ENCODE peak calls at places on chromosomes 12 and 14, in four cellular contexts. X, O, L and I are unnamed samples.

GRCh38 chr12:116319851-116320621 is 42.5 kb upstream of the MED13L start:
- DNase-seq in L (no peak), O (peak; percentile 72), X (peak; percentile 78), I (peak; percentile 24)

GRCh38 chr14:43418314-43418713 is 1088.8 kb downstream of the FSCB start:
- DNase-seq in L (no peak), X (no peak), O (no peak), I (no peak)

GRCh38 chr12:122835693-122836026 is 403 bp downstream of the HIP1R start:
- DNase-seq in L (no peak), O (no peak), X (no peak), I (peak; percentile 43)

GRCh38 chr14:26729851-26730250 is 132.0 kb upstream of the NOVA1 start:
- DNase-seq in X (no peak), O (no peak), L (no peak), I (no peak)

GRCh38 chr12:89947437-89948265 is 239.0 kb upstream of the ATP2B1 start:
- DNase-seq in O (peak; percentile 96), X (no peak), L (no peak), I (no peak)

GRCh38 chr12:103800252-103800771 is 40.7 kb downstream of the NT5DC3 start:
- DNase-seq in L (peak; percentile 50), O (peak; percentile 85), X (peak; percentile 77), I (peak; percentile 66)

GRCh38 chr14:61690039-61690438 is 5.3 kb upstream of the HIF1A start:
- DNase-seq in L (no peak), O (no peak), X (no peak), I (no peak)

GRCh38 chr12:97767347-97767746 is 304.7 kb downstream of the RMST start:
- DNase-seq in O (no peak), X (no peak), L (no peak), I (no peak)

GRCh38 chr14:81268016-81268416 is 47.3 kb upstream of the GTF2A1 start:
- DNase-seq in O (no peak), X (no peak), L (no peak), I (no peak)

GRCh38 chr12:46160081-46160980 is 108.5 kb downstream of the SLC38A1 start:
- DNase-seq in L (no peak), O (no peak), X (peak; percentile 20), I (no peak)

GRCh38 chr14:36069535-36069900 is 107.0 kb downstream of the PTCSC3 start:
- DNase-seq in X (peak; percentile 38), O (peak; percentile 37), L (no peak), I (peak; percentile 69)

GRCh38 chr14:75197338-75197737 is 20.9 kb upstream of the TMED10 start:
- DNase-seq in L (no peak), X (no peak), O (no peak), I (no peak)

GRCh38 chr12:75571651-75572050 is 60.2 kb upstream of the KRR1 start:
- DNase-seq in X (no peak), O (no peak), L (no peak), I (no peak)

DNA sequence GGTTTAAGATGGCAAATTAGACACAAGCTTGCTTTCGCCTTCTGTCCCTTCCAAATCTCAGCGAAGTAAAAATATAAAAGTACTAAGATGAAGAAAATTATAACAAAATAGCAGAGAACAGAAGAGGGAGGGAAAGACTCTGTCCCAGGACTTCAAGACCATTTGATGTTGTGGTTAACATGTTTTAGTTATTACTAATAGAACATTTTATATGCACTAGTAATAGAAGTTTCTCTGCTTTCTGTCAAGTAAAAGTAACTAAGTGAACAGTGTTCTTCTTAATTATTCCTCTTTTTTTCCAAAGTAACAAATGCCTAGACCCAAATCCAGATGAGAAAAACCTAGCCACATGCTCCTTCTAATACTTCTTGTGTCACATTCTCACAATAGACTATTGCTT is 85.1 kb upstream of the DAAM1 start:
- DNase-seq in L (no peak), O (no peak), X (no peak), I (no peak)
- H3K4me1 ChIP-seq in L (no peaks in the 10 kb centered on the region), O (no peaks in the 10 kb centered on the region), X (no peaks in the 10 kb centered on the region), I (no peaks in the 10 kb centered on the region)

DNA sequence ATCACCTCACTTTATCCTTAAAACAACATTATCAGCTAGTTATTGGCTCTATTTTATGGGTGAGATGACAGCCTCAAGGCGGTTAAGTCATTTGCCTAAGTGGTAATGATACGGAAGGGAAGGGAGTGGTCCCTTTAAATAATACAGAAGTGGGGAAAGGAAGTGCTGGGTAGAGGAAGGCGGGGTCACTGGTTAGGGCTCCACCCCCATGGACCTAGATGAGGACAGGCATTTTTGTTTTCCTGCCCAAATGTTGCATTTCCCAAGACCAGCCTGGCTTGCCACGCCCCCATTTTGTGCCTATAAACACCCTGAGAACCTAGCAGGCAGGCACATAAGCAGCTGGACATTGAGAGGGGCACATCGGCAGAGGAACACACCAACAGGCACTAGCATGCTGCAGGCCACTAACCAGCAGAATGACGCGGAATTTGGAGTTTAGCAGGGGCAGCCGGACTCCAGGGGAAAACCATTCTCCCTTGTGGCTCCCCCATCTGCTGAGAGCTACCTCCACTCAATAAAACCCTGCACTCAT is 100.9 kb downstream of the EPS8 start:
- DNase-seq in L (peak; percentile 73), X (peak; percentile 58), O (no peak), I (peak; percentile 81)
- TF ChIP-seq POLR2A in L (peak; percentile 43), X (no peak), O (no peak), I (no peak)

DNA sequence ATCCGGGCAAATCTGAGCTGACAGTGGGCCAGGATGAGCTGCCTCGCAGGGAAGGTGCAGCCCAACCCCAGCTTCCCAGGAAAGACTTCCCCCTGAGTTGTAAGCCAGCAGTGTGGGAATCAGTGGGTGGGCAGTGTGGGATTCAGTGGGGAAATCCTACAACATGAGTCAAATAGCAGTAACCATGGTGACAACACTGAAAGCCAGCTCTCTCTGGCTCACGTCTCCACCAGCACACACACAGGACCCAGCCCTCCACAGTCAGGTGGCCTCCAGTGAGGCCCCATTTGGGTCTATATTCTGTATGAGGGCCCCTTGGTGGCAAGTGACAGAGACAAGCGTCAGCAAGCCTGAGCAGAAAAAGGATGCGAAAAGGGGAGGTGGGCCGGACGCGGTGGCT is 6.0 kb upstream of the LGALS3 start:
- DNase-seq in L (no peak), X (peak; percentile 28), O (peak; percentile 26), I (no peak)
- H3K4me1 ChIP-seq in L (peaks cover 15% of the 10 kb centered on the region), X (peaks cover 50% of the 10 kb centered on the region), O (no peaks in the 10 kb centered on the region), I (peaks cover 24% of the 10 kb centered on the region)

GRCh38 chr14:90624732-90625444 is 191.3 kb downstream of the TTC7B start:
- DNase-seq in L (no peak), O (no peak), X (no peak), I (no peak)

GRCh38 chr14:90625445-90625844 is 190.8 kb downstream of the TTC7B start:
- DNase-seq in X (no peak), L (no peak), O (no peak), I (no peak)

GRCh38 chr14:90621205-90621600 is 195.0 kb downstream of the TTC7B start:
- DNase-seq in L (no peak), O (no peak), X (no peak), I (no peak)

GRCh38 chr14:90626550-90626949 is 189.7 kb downstream of the TTC7B start:
- DNase-seq in L (no peak), O (no peak), X (no peak), I (no peak)

DNA sequence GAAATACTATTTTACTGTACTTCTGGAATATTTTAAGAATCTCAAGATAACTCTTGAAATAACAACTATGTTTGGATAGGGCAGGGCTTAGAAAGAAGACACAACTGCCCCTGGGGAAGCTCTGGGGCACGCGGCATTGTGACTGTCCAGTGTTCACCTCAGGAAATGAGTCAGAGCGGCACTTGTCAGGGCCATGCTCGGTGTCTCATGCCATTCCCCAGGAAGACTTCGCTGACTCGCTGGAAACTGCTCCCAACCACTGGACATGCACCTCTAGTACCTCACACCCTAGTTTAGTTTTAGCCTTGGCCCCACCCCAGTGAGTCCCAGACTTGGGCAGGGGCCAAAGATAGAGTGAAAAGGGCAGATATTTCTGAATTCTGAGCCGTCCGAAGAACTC is 192.0 kb downstream of the TTC7B start:
- DNase-seq in X (no peak), O (peak; percentile 55), L (no peak), I (no peak)
- TF ChIP-seq POLR2A in X (no peak), O (no peak), L (no peak), I (no peak)

GRCh38 chr12:26734510-26735248 is 98.3 kb downstream of the ITPR2 start:
- DNase-seq in L (no peak), O (no peak), X (no peak), I (no peak)

GRCh38 chr12:26728205-26729050 is 104.6 kb downstream of the ITPR2 start:
- DNase-seq in L (no peak), X (no peak), O (no peak), I (no peak)

GRCh38 chr12:26730546-26731085 is 102.4 kb downstream of the ITPR2 start:
- DNase-seq in O (peak; percentile 94), L (no peak), X (no peak), I (no peak)

GRCh38 chr12:26735249-26735639 is 97.8 kb downstream of the ITPR2 start:
- DNase-seq in O (no peak), L (no peak), X (no peak), I (no peak)

DNA sequence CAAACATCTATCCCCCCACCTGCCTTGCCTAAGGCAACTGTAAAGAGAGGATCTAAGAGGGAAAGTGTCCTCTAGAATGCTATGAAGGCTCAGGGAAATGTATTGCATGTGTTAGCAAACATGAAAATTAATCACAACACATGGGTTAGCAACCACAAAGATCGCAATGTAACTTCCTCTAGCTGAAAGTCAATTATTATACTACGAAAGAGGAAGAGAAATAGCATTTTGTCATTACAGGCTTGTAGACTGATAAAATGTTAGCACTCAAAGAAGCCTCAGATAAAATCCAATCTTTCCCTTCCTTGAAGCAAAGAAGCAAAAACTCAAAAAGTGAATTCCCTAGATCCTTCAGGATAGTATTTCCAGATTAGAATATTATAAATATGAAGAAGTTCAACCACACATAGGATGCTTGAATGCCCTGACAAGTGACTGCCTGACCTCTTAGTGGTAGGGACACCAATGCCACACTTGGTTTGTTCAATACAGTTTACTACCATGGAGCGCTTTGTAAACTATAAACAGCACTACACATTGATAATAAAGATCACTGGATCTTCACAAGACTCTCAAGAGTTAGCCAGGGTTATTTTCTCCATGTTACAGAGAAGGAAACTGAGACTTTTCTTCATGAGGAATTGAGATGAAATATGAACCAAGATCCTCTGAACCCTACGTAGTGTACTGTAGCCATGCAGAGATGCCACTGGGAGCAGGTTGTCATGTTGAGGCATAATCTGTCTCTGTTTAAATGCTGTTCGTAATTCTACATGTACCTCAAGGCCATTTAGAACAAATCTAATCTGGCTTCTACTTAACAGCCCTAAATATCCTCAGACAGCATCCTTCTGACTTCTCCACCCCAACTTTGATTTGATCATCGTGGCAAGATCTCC is 100.7 kb downstream of the ITPR2 start:
- DNase-seq in X (no peak), L (no peak), O (no peak), I (no peak)
- H3K4me1 ChIP-seq in X (no peaks in the 10 kb centered on the region), L (peaks cover 5% of the 10 kb centered on the region), O (peaks cover 37% of the 10 kb centered on the region), I (peaks cover 46% of the 10 kb centered on the region)

GRCh38 chr12:95473947-95474817 is at the start of gene METAP2:
- DNase-seq in L (peak; percentile 93), O (peak; percentile 97), X (peak; percentile 98), I (peak; percentile 98)
- TF ChIP-seq POLR2A in L (peak; percentile 77), O (peak; percentile 85), X (peak; percentile 69), I (peak; percentile 99)

DNA sequence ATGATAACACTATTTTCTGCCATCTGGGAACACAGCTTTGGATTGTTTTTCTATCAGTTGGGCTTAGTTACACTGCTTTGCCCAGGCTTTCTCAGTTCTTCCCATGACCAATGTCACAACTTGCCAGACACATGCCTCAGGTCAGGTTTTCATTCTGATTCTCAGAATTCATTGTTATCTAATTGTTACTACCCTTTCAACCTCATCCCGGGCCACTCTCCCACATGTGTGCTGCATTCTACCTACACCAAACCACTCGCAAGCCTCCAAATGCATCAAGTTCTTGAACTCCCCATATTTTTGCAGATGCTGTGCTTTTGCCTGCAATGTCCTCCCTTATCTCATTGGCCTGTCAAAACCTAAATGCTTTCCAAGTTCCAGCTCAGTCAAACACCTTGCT is 36.3 kb downstream of the NELL2 start:
- DNase-seq in L (no peak), X (no peak), O (no peak), I (no peak)
- H3K4me1 ChIP-seq in L (no peaks in the 10 kb centered on the region), X (no peaks in the 10 kb centered on the region), O (no peaks in the 10 kb centered on the region), I (peaks cover 10% of the 10 kb centered on the region)